ENCODE peak calls at places on chromosomes 6 and 20, in five cellular contexts. One of them, this sample, is unnamed.

GRCh38 chr6:63636516-63636968 is 940 bp downstream of the PHF3 start:
- DNase-seq in CD8-positive, alpha-beta T cell: peak; percentile 31
- DNase-seq in heart right ventricle: peak; percentile 30
- DNase-seq in adrenal gland: peak; percentile 65
- DNase-seq in hepatocyte: peak; percentile 69
- DNase-seq in this sample: no peak

GRCh38 chr6:42138630-42139619 is 3.5 kb downstream of the C6orf132 start:
- DNase-seq in CD8-positive, alpha-beta T cell: no peak
- DNase-seq in heart right ventricle: no peak
- DNase-seq in adrenal gland: no peak
- DNase-seq in hepatocyte: no peak
- DNase-seq in this sample: no peak

GRCh38 chr20:16020971-16021370 is 552.3 kb downstream of the KIF16B start:
- DNase-seq in CD8-positive, alpha-beta T cell: no peak
- DNase-seq in heart right ventricle: no peak
- DNase-seq in adrenal gland: no peak
- DNase-seq in hepatocyte: no peak
- DNase-seq in this sample: peak; percentile 68

GRCh38 chr6:99960027-99960426 is 34.0 kb downstream of the MCHR2 start:
- DNase-seq in CD8-positive, alpha-beta T cell: no peak
- DNase-seq in heart right ventricle: no peak
- DNase-seq in adrenal gland: no peak
- DNase-seq in hepatocyte: no peak
- DNase-seq in this sample: no peak

GRCh38 chr20:11814276-11814675 is 103.4 kb upstream of the BTBD3 start:
- DNase-seq in CD8-positive, alpha-beta T cell: no peak
- DNase-seq in heart right ventricle: no peak
- DNase-seq in adrenal gland: no peak
- DNase-seq in hepatocyte: no peak
- DNase-seq in this sample: no peak

GRCh38 chr6:122735618-122736017 is 43.9 kb upstream of the FABP7 start:
- DNase-seq in CD8-positive, alpha-beta T cell: no peak
- DNase-seq in heart right ventricle: no peak
- DNase-seq in adrenal gland: no peak
- DNase-seq in hepatocyte: no peak
- DNase-seq in this sample: no peak

GRCh38 chr20:41119593-41120561 is 17.5 kb upstream of the PLCG1 start:
- DNase-seq in CD8-positive, alpha-beta T cell: no peak
- DNase-seq in heart right ventricle: no peak
- DNase-seq in adrenal gland: no peak
- DNase-seq in hepatocyte: no peak
- DNase-seq in this sample: no peak

GRCh38 chr6:149147191-149147590 is 170.3 kb upstream of the TAB2 start:
- DNase-seq in CD8-positive, alpha-beta T cell: no peak
- DNase-seq in heart right ventricle: no peak
- DNase-seq in adrenal gland: no peak
- DNase-seq in hepatocyte: no peak
- DNase-seq in this sample: no peak

GRCh38 chr6:18045507-18045906 is 58.1 kb upstream of the KIF13A start:
- DNase-seq in CD8-positive, alpha-beta T cell: no peak
- DNase-seq in heart right ventricle: no peak
- DNase-seq in adrenal gland: no peak
- DNase-seq in hepatocyte: no peak
- DNase-seq in this sample: no peak

GRCh38 chr6:17565399-17565798 is 34.7 kb upstream of the FAM8A1 start:
- DNase-seq in CD8-positive, alpha-beta T cell: no peak
- DNase-seq in heart right ventricle: no peak
- DNase-seq in adrenal gland: no peak
- DNase-seq in hepatocyte: no peak
- DNase-seq in this sample: no peak

GRCh38 chr6:169766921-169767736 is 15.7 kb downstream of the ERMARD start:
- DNase-seq in CD8-positive, alpha-beta T cell: no peak
- DNase-seq in heart right ventricle: no peak
- DNase-seq in adrenal gland: no peak
- DNase-seq in hepatocyte: no peak
- DNase-seq in this sample: no peak

GRCh38 chr20:8242827-8243764 is 111.0 kb downstream of the PLCB1 start:
- DNase-seq in CD8-positive, alpha-beta T cell: no peak
- DNase-seq in heart right ventricle: no peak
- DNase-seq in adrenal gland: no peak
- DNase-seq in hepatocyte: no peak
- DNase-seq in this sample: no peak

GRCh38 chr6:43020847-43021246 is 576 bp upstream of the RRP36 start:
- DNase-seq in CD8-positive, alpha-beta T cell: no peak
- DNase-seq in heart right ventricle: no peak
- DNase-seq in adrenal gland: peak; percentile 29
- DNase-seq in hepatocyte: no peak
- DNase-seq in this sample: no peak

GRCh38 chr6:4381379-4381778 is 246.0 kb upstream of the ECI2 start:
- DNase-seq in CD8-positive, alpha-beta T cell: no peak
- DNase-seq in heart right ventricle: no peak
- DNase-seq in adrenal gland: peak; percentile 39
- DNase-seq in hepatocyte: no peak
- DNase-seq in this sample: no peak

GRCh38 chr6:273441-274111 is 18.7 kb upstream of the DUSP22 start:
- DNase-seq in CD8-positive, alpha-beta T cell: no peak
- DNase-seq in heart right ventricle: no peak
- DNase-seq in adrenal gland: no peak
- DNase-seq in hepatocyte: no peak
- DNase-seq in this sample: no peak

GRCh38 chr6:155519339-155519738 is 63.7 kb upstream of the NOX3 start:
- DNase-seq in CD8-positive, alpha-beta T cell: no peak
- DNase-seq in heart right ventricle: no peak
- DNase-seq in adrenal gland: no peak
- DNase-seq in hepatocyte: no peak
- DNase-seq in this sample: no peak

GRCh38 chr20:44706371-44707258 is 8.6 kb upstream of the CCN5 start:
- DNase-seq in CD8-positive, alpha-beta T cell: no peak
- DNase-seq in heart right ventricle: no peak
- DNase-seq in adrenal gland: no peak
- DNase-seq in hepatocyte: no peak
- DNase-seq in this sample: peak; percentile 69

GRCh38 chr6:11711644-11711993 is 67.0 kb downstream of the ADTRP start:
- DNase-seq in CD8-positive, alpha-beta T cell: peak; percentile 22
- DNase-seq in heart right ventricle: no peak
- DNase-seq in adrenal gland: no peak
- DNase-seq in hepatocyte: no peak
- DNase-seq in this sample: no peak

GRCh38 chr6:90311569-90311968 is 14.9 kb upstream of the BACH2 start:
- DNase-seq in CD8-positive, alpha-beta T cell: no peak
- DNase-seq in heart right ventricle: no peak
- DNase-seq in adrenal gland: no peak
- DNase-seq in hepatocyte: no peak
- DNase-seq in this sample: no peak

GRCh38 chr6:142387997-142388815 is 86.4 kb downstream of the ADGRG6 start:
- DNase-seq in CD8-positive, alpha-beta T cell: no peak
- DNase-seq in heart right ventricle: no peak
- DNase-seq in adrenal gland: no peak
- DNase-seq in hepatocyte: peak; percentile 66
- DNase-seq in this sample: no peak

GRCh38 chr20:60108397-60108796 is 150.2 kb downstream of the CDH26 start:
- DNase-seq in CD8-positive, alpha-beta T cell: no peak
- DNase-seq in heart right ventricle: no peak
- DNase-seq in adrenal gland: no peak
- DNase-seq in hepatocyte: no peak
- DNase-seq in this sample: no peak

GRCh38 chr6:111996159-111996558 is 57.7 kb upstream of the CCN6 start:
- DNase-seq in CD8-positive, alpha-beta T cell: no peak
- DNase-seq in heart right ventricle: no peak
- DNase-seq in adrenal gland: no peak
- DNase-seq in hepatocyte: no peak
- DNase-seq in this sample: no peak

GRCh38 chr6:44576132-44576601 is 188.7 kb downstream of the CDC5L start:
- DNase-seq in CD8-positive, alpha-beta T cell: no peak
- DNase-seq in heart right ventricle: no peak
- DNase-seq in adrenal gland: no peak
- DNase-seq in hepatocyte: no peak
- DNase-seq in this sample: no peak

GRCh38 chr6:21958428-21958827 is 338.4 kb downstream of the PRL start:
- DNase-seq in CD8-positive, alpha-beta T cell: no peak
- DNase-seq in heart right ventricle: no peak
- DNase-seq in adrenal gland: no peak
- DNase-seq in hepatocyte: no peak
- DNase-seq in this sample: no peak

GRCh38 chr6:143187173-143187908 is 126.7 kb downstream of the AIG1 start:
- DNase-seq in CD8-positive, alpha-beta T cell: no peak
- DNase-seq in heart right ventricle: no peak
- DNase-seq in adrenal gland: peak; percentile 81
- DNase-seq in hepatocyte: no peak
- DNase-seq in this sample: no peak

GRCh38 chr20:1330075-1330830 is 1.3 kb upstream of the SDCBP2 start:
- DNase-seq in CD8-positive, alpha-beta T cell: no peak
- DNase-seq in heart right ventricle: peak; percentile 63
- DNase-seq in adrenal gland: peak; percentile 95
- DNase-seq in hepatocyte: peak; percentile 37
- DNase-seq in this sample: peak; percentile 62

GRCh38 chr20:22686097-22686496 is 101.7 kb upstream of the FOXA2 start:
- DNase-seq in CD8-positive, alpha-beta T cell: no peak
- DNase-seq in heart right ventricle: peak; percentile 50
- DNase-seq in adrenal gland: peak; percentile 65
- DNase-seq in hepatocyte: peak; percentile 73
- DNase-seq in this sample: no peak

GRCh38 chr20:21361266-21361665 is 36.1 kb downstream of the NKX2-4 start:
- DNase-seq in CD8-positive, alpha-beta T cell: no peak
- DNase-seq in heart right ventricle: no peak
- DNase-seq in adrenal gland: no peak
- DNase-seq in hepatocyte: no peak
- DNase-seq in this sample: no peak

GRCh38 chr20:1874534-1875168 is 20.6 kb upstream of the SIRPA start:
- DNase-seq in CD8-positive, alpha-beta T cell: no peak
- DNase-seq in heart right ventricle: peak; percentile 30
- DNase-seq in adrenal gland: no peak
- DNase-seq in hepatocyte: peak; percentile 79
- DNase-seq in this sample: no peak

GRCh38 chr6:94177429-94177828 is 758.1 kb upstream of the EPHA7 start:
- DNase-seq in CD8-positive, alpha-beta T cell: no peak
- DNase-seq in heart right ventricle: no peak
- DNase-seq in adrenal gland: no peak
- DNase-seq in hepatocyte: no peak
- DNase-seq in this sample: no peak

GRCh38 chr6:138465007-138465645 is 34.2 kb downstream of the NHSL1 start:
- DNase-seq in CD8-positive, alpha-beta T cell: no peak
- DNase-seq in heart right ventricle: no peak
- DNase-seq in adrenal gland: no peak
- DNase-seq in hepatocyte: peak; percentile 46
- DNase-seq in this sample: peak; percentile 79

GRCh38 chr20:23027721-23028120 is 7.4 kb upstream of the SSTR4 start:
- DNase-seq in CD8-positive, alpha-beta T cell: no peak
- DNase-seq in heart right ventricle: no peak
- DNase-seq in adrenal gland: peak; percentile 56
- DNase-seq in hepatocyte: no peak
- DNase-seq in this sample: no peak

GRCh38 chr20:39013662-39014109 is 51.5 kb downstream of the DHX35 start:
- DNase-seq in CD8-positive, alpha-beta T cell: no peak
- DNase-seq in heart right ventricle: no peak
- DNase-seq in adrenal gland: no peak
- DNase-seq in hepatocyte: no peak
- DNase-seq in this sample: no peak

GRCh38 chr20:1568166-1568490 is 10.6 kb upstream of the SIRPD start:
- DNase-seq in CD8-positive, alpha-beta T cell: no peak
- DNase-seq in heart right ventricle: no peak
- DNase-seq in adrenal gland: no peak
- DNase-seq in hepatocyte: peak; percentile 0
- DNase-seq in this sample: no peak

GRCh38 chr20:41716436-41716835 is 98.3 kb upstream of the CHD6 start:
- DNase-seq in CD8-positive, alpha-beta T cell: no peak
- DNase-seq in heart right ventricle: no peak
- DNase-seq in adrenal gland: no peak
- DNase-seq in hepatocyte: no peak
- DNase-seq in this sample: no peak

GRCh38 chr6:45746046-45746445 is 269.6 kb downstream of the CLIC5 start:
- DNase-seq in CD8-positive, alpha-beta T cell: no peak
- DNase-seq in heart right ventricle: no peak
- DNase-seq in adrenal gland: no peak
- DNase-seq in hepatocyte: no peak
- DNase-seq in this sample: no peak

GRCh38 chr6:31737315-31738047 is 1.2 kb upstream of the CLIC1 start:
- DNase-seq in CD8-positive, alpha-beta T cell: no peak
- DNase-seq in heart right ventricle: no peak
- DNase-seq in adrenal gland: no peak
- DNase-seq in hepatocyte: peak; percentile 86
- DNase-seq in this sample: no peak
- H3K4me1 ChIP-seq in CD8-positive, alpha-beta T cell: peaks cover 55% of the 10 kb centered on the region
- H3K4me1 ChIP-seq in heart right ventricle: peaks cover 64% of the 10 kb centered on the region
- H3K4me1 ChIP-seq in adrenal gland: peaks cover 63% of the 10 kb centered on the region
- H3K4me1 ChIP-seq in hepatocyte: peaks cover 37% of the 10 kb centered on the region
- H3K4me1 ChIP-seq in this sample: peaks cover 38% of the 10 kb centered on the region

GRCh38 chr20:32623667-32624157 is 38.6 kb upstream of the NOL4L start:
- DNase-seq in CD8-positive, alpha-beta T cell: no peak
- DNase-seq in heart right ventricle: no peak
- DNase-seq in adrenal gland: no peak
- DNase-seq in hepatocyte: no peak
- DNase-seq in this sample: no peak
- H3K4me3 ChIP-seq in CD8-positive, alpha-beta T cell: no peak overlapping the region
- H3K4me3 ChIP-seq in heart right ventricle: no peak overlapping the region
- H3K4me3 ChIP-seq in adrenal gland: no peak overlapping the region
- H3K4me3 ChIP-seq in hepatocyte: no peak overlapping the region
- H3K4me3 ChIP-seq in this sample: no peak overlapping the region

GRCh38 chr20:3781153-3781910 is at the start of gene SPEF1:
- DNase-seq in CD8-positive, alpha-beta T cell: no peak
- DNase-seq in heart right ventricle: peak; percentile 55
- DNase-seq in adrenal gland: peak; percentile 92
- DNase-seq in hepatocyte: peak; percentile 93
- DNase-seq in this sample: peak; percentile 82
- H3K27ac ChIP-seq in CD8-positive, alpha-beta T cell: no peak within 1 kb of the TSS
- H3K27ac ChIP-seq in heart right ventricle: peak within 1 kb of the TSS; percentile 20
- H3K27ac ChIP-seq in adrenal gland: peak within 1 kb of the TSS; percentile 18
- H3K27ac ChIP-seq in hepatocyte: peak within 1 kb of the TSS; percentile 55
- H3K27ac ChIP-seq in this sample: peak within 1 kb of the TSS; percentile 12

GRCh38 chr6:150254671-150255228 is 111.9 kb downstream of the PPP1R14C start:
- DNase-seq in CD8-positive, alpha-beta T cell: no peak
- DNase-seq in heart right ventricle: no peak
- DNase-seq in adrenal gland: no peak
- DNase-seq in hepatocyte: no peak
- DNase-seq in this sample: no peak
- H3K4me1 ChIP-seq in CD8-positive, alpha-beta T cell: no peaks in the 10 kb centered on the region
- H3K4me1 ChIP-seq in heart right ventricle: peaks cover 3% of the 10 kb centered on the region
- H3K4me1 ChIP-seq in adrenal gland: no peaks in the 10 kb centered on the region
- H3K4me1 ChIP-seq in hepatocyte: peaks cover 9% of the 10 kb centered on the region
- H3K4me1 ChIP-seq in this sample: peaks cover 78% of the 10 kb centered on the region

DNA sequence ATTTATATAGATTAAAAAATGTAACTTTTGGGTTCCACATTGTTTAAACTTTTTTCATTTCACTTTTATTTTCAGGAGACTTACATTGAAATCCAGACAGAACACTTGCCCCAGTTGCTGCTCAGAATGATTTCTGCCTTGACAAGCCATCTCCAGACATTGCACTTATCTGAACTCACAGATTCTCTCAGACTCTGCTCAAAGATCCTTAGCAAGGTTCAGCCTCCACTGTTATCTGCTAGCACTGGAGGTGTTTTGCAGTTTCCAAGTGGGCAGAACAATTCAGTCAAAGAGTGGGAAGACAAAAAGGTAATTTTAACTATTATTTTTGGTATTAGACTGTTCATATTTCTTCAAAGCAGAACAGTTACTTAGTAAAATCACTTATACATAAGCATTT is 58.0 kb downstream of the DOP1A start:
- DNase-seq in CD8-positive, alpha-beta T cell: no peak
- DNase-seq in heart right ventricle: no peak
- DNase-seq in adrenal gland: no peak
- DNase-seq in hepatocyte: no peak
- DNase-seq in this sample: no peak
- H3K4me3 ChIP-seq in CD8-positive, alpha-beta T cell: no peak overlapping the region
- H3K4me3 ChIP-seq in heart right ventricle: no peak overlapping the region
- H3K4me3 ChIP-seq in adrenal gland: no peak overlapping the region
- H3K4me3 ChIP-seq in hepatocyte: no peak overlapping the region
- H3K4me3 ChIP-seq in this sample: no peak overlapping the region